ENCODE peak calls at places on chromosomes 7 and 10, in six cellular contexts. I, T, U, L, R and G are unnamed samples.

GRCh38 chr10:91589015-91589655 is 43.7 kb downstream of the PPP1R3C start:
- DNase-seq in I (no peak), T (no peak), U (no peak), L (no peak), R (no peak), G (no peak)

GRCh38 chr10:104440221-104440620 is 86.6 kb downstream of the CFAP58 start:
- DNase-seq in I (no peak), T (no peak), U (no peak), L (no peak), R (no peak), G (no peak)

GRCh38 chr7:139995034-139995915 is 67.5 kb downstream of the PARP12 start:
- DNase-seq in I (no peak), T (no peak), U (no peak), L (peak), R (no peak), G (no peak)

GRCh38 chr7:56003749-56004148 is 39.4 kb downstream of the NIPSNAP2 start:
- DNase-seq in I (no peak), T (no peak), U (no peak), L (no peak), R (no peak), G (no peak)

GRCh38 chr7:126689037-126689436 is 563.7 kb downstream of the GRM8 start:
- DNase-seq in I (no peak), T (no peak), U (no peak), L (no peak), R (no peak), G (no peak)

GRCh38 chr7:39073432-39073831 is 95.7 kb downstream of the POU6F2 start:
- DNase-seq in I (no peak), T (peak), U (no peak), L (peak), R (no peak), G (peak)

GRCh38 chr7:25857376-25858067 is 294.5 kb upstream of the NFE2L3 start:
- DNase-seq in I (peak), T (peak), U (peak), L (peak), R (no peak), G (no peak)

GRCh38 chr10:67114945-67115344 is 189.1 kb downstream of the LRRTM3 start:
- DNase-seq in I (no peak), T (peak), U (no peak), L (peak), R (no peak), G (no peak)

GRCh38 chr10:110229155-110229554 is 21.8 kb downstream of the MXI1 start:
- DNase-seq in I (no peak), T (no peak), U (no peak), L (no peak), R (no peak), G (no peak)

GRCh38 chr7:1848911-1849311 is 178.8 kb downstream of the ELFN1 start:
- DNase-seq in I (no peak), T (no peak), U (no peak), L (no peak), R (no peak), G (no peak)

GRCh38 chr10:4351723-4352565 is 474.1 kb upstream of the AKR1E2 start:
- DNase-seq in I (no peak), T (no peak), U (no peak), L (no peak), R (no peak), G (no peak)

GRCh38 chr10:21525367-21526183 is at the start of gene SKIDA1:
- DNase-seq in I (peak), T (peak), U (peak), L (peak), R (peak), G (peak)

GRCh38 chr10:73799899-73800559 is 11.4 kb downstream of the NDST2 start:
- DNase-seq in I (no peak), T (no peak), U (no peak), L (no peak), R (no peak), G (no peak)

GRCh38 chr7:100099452-100099851 is 1.7 kb downstream of the MCM7 start:
- DNase-seq in I (no peak), T (peak), U (no peak), L (no peak), R (no peak), G (no peak)

GRCh38 chr7:74284781-74285259 is 4.4 kb upstream of the CLIP2 start:
- DNase-seq in I (peak), T (peak), U (no peak), L (no peak), R (no peak), G (no peak)

GRCh38 chr7:45157653-45158401 is at the start of gene RAMP3:
- DNase-seq in I (no peak), T (no peak), U (no peak), L (no peak), R (no peak), G (no peak)

GRCh38 chr10:27207350-27207749 is 33.2 kb downstream of the ACBD5 start:
- DNase-seq in I (no peak), T (no peak), U (no peak), L (no peak), R (no peak), G (peak)

GRCh38 chr7:50473531-50473930 is 23.4 kb upstream of the FIGNL1 start:
- DNase-seq in I (no peak), T (no peak), U (no peak), L (no peak), R (no peak), G (no peak)

GRCh38 chr10:101615760-101616116 is 27.6 kb downstream of the DPCD start:
- DNase-seq in I (no peak), T (no peak), U (no peak), L (no peak), R (peak), G (no peak)

GRCh38 chr7:33554046-33554445 is 351.3 kb upstream of the BMPER start:
- DNase-seq in I (no peak), T (no peak), U (no peak), L (no peak), R (no peak), G (no peak)

GRCh38 chr7:82441916-82442478 is 1.6 kb downstream of the CACNA2D1 start:
- DNase-seq in I (no peak), T (peak), U (no peak), L (no peak), R (no peak), G (no peak)

GRCh38 chr7:26293569-26294308 is 2.1 kb downstream of the SNX10 start:
- DNase-seq in I (no peak), T (no peak), U (no peak), L (no peak), R (no peak), G (no peak)

GRCh38 chr10:32207544-32207943 is 139.4 kb downstream of the EPC1 start:
- DNase-seq in I (peak), T (peak), U (peak), L (peak), R (no peak), G (no peak)

GRCh38 chr10:50807851-50808776 is 68.4 kb downstream of the ASAH2B start:
- DNase-seq in I (no peak), T (peak), U (no peak), L (no peak), R (no peak), G (no peak)

GRCh38 chr10:73843254-73843653 is 31.1 kb downstream of the CAMK2G start:
- DNase-seq in I (no peak), T (no peak), U (no peak), L (no peak), R (no peak), G (no peak)

GRCh38 chr7:19713676-19714075 is 4.8 kb upstream of the POLR1F start:
- DNase-seq in I (peak), T (peak), U (peak), L (peak), R (no peak), G (no peak)

GRCh38 chr7:55571534-55572377 is 546 bp downstream of the VOPP1 start:
- DNase-seq in I (peak), T (peak), U (peak), L (peak), R (no peak), G (no peak)

GRCh38 chr10:124741922-124742417 is 2.2 kb downstream of the FAM53B start:
- DNase-seq in I (peak), T (peak), U (no peak), L (no peak), R (no peak), G (no peak)

GRCh38 chr10:42454313-42454712 is 184.1 kb downstream of the ZNF33B start:
- DNase-seq in I (no peak), T (no peak), U (no peak), L (no peak), R (no peak), G (no peak)

GRCh38 chr10:126670886-126671285 is 393 bp upstream of the C10orf90 start:
- DNase-seq in I (no peak), T (no peak), U (no peak), L (no peak), R (no peak), G (no peak)

GRCh38 chr7:6209340-6209739 is 63.1 kb downstream of the CYTH3 start:
- DNase-seq in I (no peak), T (no peak), U (no peak), L (no peak), R (no peak), G (no peak)

GRCh38 chr7:45917658-45918057 is 3.4 kb downstream of the IGFBP3 start:
- DNase-seq in I (peak), T (peak), U (peak), L (peak), R (no peak), G (peak)

GRCh38 chr7:142039231-142039630 is 43.6 kb downstream of the MGAM start:
- DNase-seq in I (no peak), T (no peak), U (no peak), L (no peak), R (no peak), G (no peak)

GRCh38 chr7:43658718-43659548 is 70.4 kb downstream of the COA1 start:
- DNase-seq in I (no peak), T (peak), U (no peak), L (no peak), R (no peak), G (no peak)

GRCh38 chr7:133436014-133436428 is 183.1 kb downstream of the EXOC4 start:
- DNase-seq in I (no peak), T (no peak), U (no peak), L (no peak), R (no peak), G (no peak)

GRCh38 chr10:36157486-36157885 is 515.4 kb upstream of the FZD8 start:
- DNase-seq in I (no peak), T (no peak), U (no peak), L (no peak), R (no peak), G (no peak)

GRCh38 chr10:89504691-89505090 is 30.7 kb downstream of the SLC16A12 start:
- DNase-seq in I (no peak), T (no peak), U (no peak), L (no peak), R (no peak), G (no peak)

GRCh38 chr7:103564416-103564815 is 118.4 kb upstream of the SLC26A5 start:
- DNase-seq in I (no peak), T (no peak), U (no peak), L (no peak), R (no peak), G (no peak)